ENCODE peak calls at places on chromosomes 7 and 10, in five cellular contexts. K, Y, Q, F and D are unnamed samples.

GRCh38 chr10:93287775-93288174 is 194.4 kb downstream of the MYOF start:
- DNase-seq in Q (no peak), K (no peak), F (no peak), Y (no peak), D (no peak)

GRCh38 chr10:14093735-14094484 is 236.8 kb downstream of the FRMD4A start:
- DNase-seq in Q (no peak), K (peak), F (peak), Y (no peak), D (peak)

GRCh38 chr7:144818516-144818915 is 17.3 kb downstream of the TPK1 start:
- DNase-seq in F (peak), Y (no peak), K (no peak), Q (no peak), D (peak)

GRCh38 chr10:48523212-48523819 is 81.6 kb downstream of the ARHGAP22 start:
- DNase-seq in Q (no peak), K (no peak), Y (peak), F (peak), D (peak)

GRCh38 chr10:71771204-71771603 is 2.1 kb downstream of the VSIR start:
- DNase-seq in F (no peak), Q (no peak), K (no peak), Y (no peak), D (no peak)

GRCh38 chr10:104925232-104925851 is 284.3 kb downstream of the SORCS3 start:
- DNase-seq in Y (no peak), Q (peak), K (peak), F (peak), D (peak)

GRCh38 chr10:63915240-63915639 is 394.0 kb downstream of the REEP3 start:
- DNase-seq in Y (no peak), Q (no peak), F (no peak), K (no peak), D (peak)

GRCh38 chr10:124648738-124649137 is 95.4 kb downstream of the FAM53B start:
- DNase-seq in F (peak), Y (peak), Q (peak), K (peak), D (peak)

GRCh38 chr10:9198611-9199010 is 1144.1 kb downstream of the GATA3 start:
- DNase-seq in Q (no peak), F (peak), K (no peak), Y (peak), D (peak)

GRCh38 chr7:8389898-8390642 is 43.3 kb upstream of the NXPH1 start:
- DNase-seq in F (no peak), K (no peak), Y (no peak), Q (no peak), D (peak)

GRCh38 chr10:116615199-116615776 is 5.5 kb upstream of the PNLIPRP2 start:
- DNase-seq in Y (no peak), K (no peak), F (no peak), Q (no peak), D (no peak)

GRCh38 chr10:95260397-95260881 is 30.4 kb downstream of the PDLIM1 start:
- DNase-seq in K (no peak), F (peak), Y (peak), Q (no peak), D (peak)

GRCh38 chr10:70315815-70316214 is 32.0 kb upstream of the NPFFR1 start:
- DNase-seq in F (no peak), K (no peak), Y (no peak), Q (no peak), D (peak)

GRCh38 chr7:116169060-116169459 is 41.3 kb upstream of the TES start:
- DNase-seq in F (peak), Y (peak), Q (no peak), K (no peak), D (no peak)